ENCODE peak calls at places on chromosomes 12 and 14, in six cellular contexts. L, N, K, A, X and D are unnamed samples.

GRCh38 chr12:102702447-102703114 is 214.5 kb downstream of the PAH start:
- DNase-seq in L (no peak), N (no peak), K (peak), A (peak), X (peak), D (peak)

GRCh38 chr12:120515496-120515895 is 13.5 kb downstream of the COQ5 start:
- DNase-seq in L (no peak), N (no peak), K (no peak), A (no peak), X (no peak), D (no peak)

GRCh38 chr12:24599737-24600136 is 349.2 kb downstream of the BCAT1 start:
- DNase-seq in L (no peak), N (no peak), K (no peak), A (no peak), X (no peak), D (peak)

GRCh38 chr12:45966486-45966885 is 23.9 kb downstream of the SCAF11 start:
- DNase-seq in L (no peak), N (no peak), K (no peak), A (peak), X (no peak), D (no peak)

GRCh38 chr12:51851408-51852097 is 3.0 kb upstream of the FIGNL2 start:
- DNase-seq in L (no peak), N (no peak), K (no peak), A (no peak), X (no peak), D (no peak)

GRCh38 chr12:113528606-113529005 is 56.9 kb upstream of the LHX5 start:
- DNase-seq in L (no peak), N (no peak), K (no peak), A (no peak), X (no peak), D (no peak)

GRCh38 chr12:20523658-20524057 is 155.3 kb downstream of the PDE3A start:
- DNase-seq in L (no peak), N (no peak), K (no peak), A (peak), X (no peak), D (no peak)

GRCh38 chr12:4037747-4038312 is 164.6 kb upstream of the PARP11 start:
- DNase-seq in L (no peak), N (no peak), K (no peak), A (peak), X (no peak), D (no peak)

GRCh38 chr12:92629349-92630065 is 73.3 kb upstream of the PLEKHG7 start:
- DNase-seq in L (peak), N (no peak), K (no peak), A (peak), X (no peak), D (no peak)

GRCh38 chr12:94603434-94604068 is 46.8 kb downstream of the TMCC3 start:
- DNase-seq in L (no peak), N (peak), K (no peak), A (peak), X (peak), D (peak)

GRCh38 chr12:12010277-12011031 is 60.3 kb upstream of the BCL2L14 start:
- DNase-seq in L (no peak), N (no peak), K (no peak), A (peak), X (no peak), D (peak)

GRCh38 chr14:102949801-102950451 is 27.5 kb downstream of the AMN start:
- DNase-seq in L (peak), N (no peak), K (no peak), A (no peak), X (no peak), D (no peak)

GRCh38 chr14:24556756-24557155 is 19.3 kb downstream of the CTSG start:
- DNase-seq in L (no peak), N (no peak), K (no peak), A (peak), X (no peak), D (no peak)

GRCh38 chr14:76352639-76353281 is 23.2 kb upstream of the ESRRB start:
- DNase-seq in L (peak), N (peak), K (peak), A (peak), X (no peak), D (peak)

GRCh38 chr12:26572131-26572530 is 260.9 kb downstream of the ITPR2 start:
- DNase-seq in L (no peak), N (no peak), K (no peak), A (no peak), X (no peak), D (no peak)

GRCh38 chr14:37411079-37411735 is 183.8 kb downstream of the FOXA1 start:
- DNase-seq in L (no peak), N (no peak), K (no peak), A (peak), X (no peak), D (no peak)

GRCh38 chr12:84842406-84843013 is 70.1 kb downstream of the SLC6A15 start:
- DNase-seq in L (no peak), N (no peak), K (peak), A (peak), X (peak), D (peak)

GRCh38 chr14:22640192-22640591 is 4.0 kb downstream of the OR6J1 start:
- DNase-seq in L (no peak), N (no peak), K (no peak), A (no peak), X (no peak), D (no peak)

GRCh38 chr14:50395448-50395847 is 1.2 kb downstream of the CDKL1 start:
- DNase-seq in L (no peak), N (no peak), K (no peak), A (no peak), X (no peak), D (no peak)

GRCh38 chr14:24436355-24437019 is 6.1 kb downstream of the SDR39U1 start:
- DNase-seq in L (peak), N (no peak), K (peak), A (peak), X (peak), D (peak)

GRCh38 chr14:25090716-25091454 is 40.9 kb upstream of the STXBP6 start:
- DNase-seq in L (no peak), N (no peak), K (peak), A (peak), X (no peak), D (no peak)

GRCh38 chr14:102479777-102480176 is 29.8 kb downstream of the ANKRD9 start:
- DNase-seq in L (peak), N (no peak), K (no peak), A (no peak), X (no peak), D (no peak)

GRCh38 chr12:109500406-109501185 is 23.2 kb downstream of the UBE3B start:
- DNase-seq in L (no peak), N (no peak), K (no peak), A (no peak), X (no peak), D (no peak)

GRCh38 chr12:64946132-64946829 is 121.8 kb downstream of the TBC1D30 start:
- DNase-seq in L (no peak), N (no peak), K (peak), A (peak), X (no peak), D (no peak)

GRCh38 chr12:41966916-41967315 is 177.8 kb downstream of the GXYLT1 start:
- DNase-seq in L (no peak), N (no peak), K (no peak), A (no peak), X (no peak), D (no peak)

GRCh38 chr14:61822458-61822857 is 60.2 kb downstream of the SNAPC1 start:
- DNase-seq in L (no peak), N (no peak), K (no peak), A (no peak), X (no peak), D (no peak)

GRCh38 chr12:105060715-105061378 is 23.4 kb downstream of the ALDH1L2 start:
- DNase-seq in L (no peak), N (no peak), K (no peak), A (no peak), X (peak), D (no peak)

GRCh38 chr12:116990971-116991966 is 80.5 kb downstream of the FBXW8 start:
- DNase-seq in L (no peak), N (no peak), K (no peak), A (peak), X (no peak), D (no peak)

GRCh38 chr14:55383039-55383438 is 28.6 kb downstream of the ATG14 start:
- DNase-seq in L (no peak), N (no peak), K (no peak), A (no peak), X (no peak), D (no peak)

GRCh38 chr14:79542121-79542520 is 669.2 kb downstream of the DIO2 start:
- DNase-seq in L (no peak), N (no peak), K (no peak), A (peak), X (no peak), D (no peak)